ENCODE peak calls at places on chromosomes 1 and 21, in seven cellular contexts. V, X, Z, T, O, N and D are unnamed samples. For H3K9me3, the result is how much of the 10 kb centered on the place peaks cover.

GRCh38 chr1:109277434-109278204 is 5.3 kb downstream of the PSRC1 start:
- DNase-seq in V (peak), O (peak), X (peak), N (peak), T (peak), Z (peak), D (peak)

GRCh38 chr1:96130432-96130831 is 591.2 kb upstream of the PTBP2 start:
- DNase-seq in T (no peak), O (no peak), N (no peak), V (no peak), Z (no peak), X (no peak), D (no peak)

GRCh38 chr1:16122916-16123315 is 33.0 kb downstream of the EPHA2 start:
- DNase-seq in T (no peak), N (no peak), V (peak), Z (no peak), O (peak), X (peak), D (no peak)

GRCh38 chr1:211606914-211607751 is 28.2 kb upstream of the SLC30A1 start:
- DNase-seq in T (no peak), X (peak), Z (no peak), O (peak), V (no peak), N (no peak), D (no peak)

GRCh38 chr1:11783556-11783955 is 21.6 kb downstream of the C1orf167 start:
- DNase-seq in N (no peak), O (no peak), X (no peak), Z (no peak), V (no peak), T (no peak), D (no peak)

GRCh38 chr1:160125761-160126160 is 10.2 kb downstream of the ATP1A2 start:
- DNase-seq in O (no peak), Z (no peak), N (no peak), X (peak), V (no peak), T (no peak), D (no peak)

GRCh38 chr1:226875641-226876295 is 5.4 kb downstream of the PSEN2 start:
- DNase-seq in N (no peak), X (peak), Z (peak), V (no peak), T (peak), O (no peak), D (no peak)

GRCh38 chr1:184255560-184255959 is 131.3 kb upstream of the C1orf21 start:
- DNase-seq in T (no peak), Z (no peak), O (no peak), V (no peak), X (no peak), N (no peak), D (no peak)

GRCh38 chr21:39472786-39473185 is 21.0 kb downstream of the SH3BGR start:
- DNase-seq in N (no peak), X (no peak), Z (no peak), T (no peak), O (no peak), V (no peak), D (no peak)

GRCh38 chr1:190098107-190098506 is 379.6 kb downstream of the BRINP3 start:
- DNase-seq in X (no peak), N (no peak), O (no peak), T (no peak), Z (no peak), V (no peak), D (no peak)

GRCh38 chr1:1233567-1233892 is 1.5 kb downstream of the B3GALT6 start:
- DNase-seq in Z (no peak), O (no peak), T (no peak), N (no peak), V (no peak), X (no peak), D (no peak)

GRCh38 chr1:203765029-203765837 is at the start of gene LAX1:
- DNase-seq in X (peak), T (no peak), O (peak), N (no peak), Z (no peak), V (peak), D (no peak)

GRCh38 chr1:117095237-117095636 is 26.3 kb downstream of the TRIM45 start:
- DNase-seq in Z (no peak), O (no peak), N (no peak), X (no peak), V (no peak), T (no peak), D (no peak)

GRCh38 chr1:245045087-245045881 is 109.5 kb upstream of the KIF26B start:
- DNase-seq in Z (no peak), X (no peak), N (no peak), O (no peak), V (no peak), T (peak), D (no peak)

GRCh38 chr1:11178021-11179015 is 10.8 kb upstream of the ANGPTL7 start:
- DNase-seq in V (no peak), Z (no peak), T (no peak), O (no peak), X (no peak), N (no peak), D (no peak)

GRCh38 chr1:100342391-100342790 is 9.9 kb upstream of the CDC14A start:
- DNase-seq in X (no peak), T (no peak), V (no peak), Z (no peak), O (no peak), N (no peak), D (no peak)

GRCh38 chr1:155574077-155574476 is 11.5 kb upstream of the ASH1L start:
- DNase-seq in X (no peak), N (no peak), Z (no peak), O (no peak), T (no peak), V (no peak), D (no peak)

GRCh38 chr1:228511539-228512445 is 24.6 kb downstream of the RNF187 start:
- DNase-seq in V (no peak), O (no peak), Z (no peak), X (no peak), N (no peak), T (no peak), D (peak)

GRCh38 chr1:8463144-8463927 is 145.4 kb downstream of the SLC45A1 start:
- DNase-seq in T (no peak), N (peak), V (no peak), Z (no peak), X (no peak), O (no peak), D (no peak)

GRCh38 chr1:24389231-24389678 is 24.3 kb downstream of the STPG1 start:
- DNase-seq in V (no peak), Z (no peak), T (no peak), X (no peak), N (no peak), O (no peak), D (no peak)

GRCh38 chr1:168082008-168082876 is 54.5 kb downstream of the GPR161 start:
- DNase-seq in X (peak), Z (peak), V (peak), N (peak), T (peak), O (peak), D (peak)

GRCh38 chr1:154871374-154871773 is 1.3 kb upstream of the KCNN3 start:
- DNase-seq in X (peak), V (no peak), O (no peak), T (no peak), N (no peak), Z (no peak), D (no peak)

GRCh38 chr1:185645686-185646085 is 88.5 kb upstream of the HMCN1 start:
- DNase-seq in Z (no peak), O (no peak), N (no peak), T (no peak), X (no peak), V (no peak), D (no peak)

GRCh38 chr1:51325391-51325790 is 5.0 kb downstream of the TTC39A start:
- DNase-seq in V (no peak), N (no peak), Z (no peak), X (no peak), T (no peak), O (no peak), D (no peak)

GRCh38 chr21:43864313-43864805 is 664 bp upstream of the AGPAT3 start:
- DNase-seq in Z (peak), V (no peak), X (peak), T (peak), O (no peak), N (peak), D (no peak)

GRCh38 chr1:24201941-24202440 is 14.9 kb upstream of the IFNLR1 start:
- DNase-seq in X (peak), O (no peak), T (peak), Z (peak), V (peak), N (no peak), D (peak)

GRCh38 chr1:230752407-230752806 is 5.2 kb downstream of the CAPN9 start:
- DNase-seq in N (no peak), V (no peak), O (no peak), Z (no peak), T (no peak), X (peak), D (no peak)

GRCh38 chr1:59296358-59297256 is at the start of gene FGGY:
- DNase-seq in T (peak), Z (peak), N (peak), V (peak), X (peak), O (peak), D (peak)

GRCh38 chr1:22026924-22027289 is 25.4 kb downstream of the CELA3A start:
- DNase-seq in X (no peak), Z (no peak), V (no peak), N (no peak), T (no peak), O (no peak), D (no peak)

GRCh38 chr1:116515702-116516101 is 55.1 kb downstream of the CD58 start:
- DNase-seq in V (peak), N (no peak), O (no peak), Z (no peak), X (no peak), T (no peak), D (no peak)

GRCh38 chr1:221728037-221728505 is 13.8 kb downstream of the DUSP10 start:
- DNase-seq in Z (no peak), N (no peak), V (no peak), T (no peak), O (no peak), X (no peak), D (no peak)

GRCh38 chr21:45335151-45335760 is 47.6 kb upstream of the POFUT2 start:
- DNase-seq in V (no peak), X (no peak), Z (no peak), O (no peak), N (no peak), T (no peak), D (no peak)

GRCh38 chr1:111665527-111665926 is 45.9 kb downstream of the RAP1A start:
- DNase-seq in O (no peak), X (no peak), Z (no peak), N (no peak), T (no peak), V (no peak), D (no peak)

DNA sequence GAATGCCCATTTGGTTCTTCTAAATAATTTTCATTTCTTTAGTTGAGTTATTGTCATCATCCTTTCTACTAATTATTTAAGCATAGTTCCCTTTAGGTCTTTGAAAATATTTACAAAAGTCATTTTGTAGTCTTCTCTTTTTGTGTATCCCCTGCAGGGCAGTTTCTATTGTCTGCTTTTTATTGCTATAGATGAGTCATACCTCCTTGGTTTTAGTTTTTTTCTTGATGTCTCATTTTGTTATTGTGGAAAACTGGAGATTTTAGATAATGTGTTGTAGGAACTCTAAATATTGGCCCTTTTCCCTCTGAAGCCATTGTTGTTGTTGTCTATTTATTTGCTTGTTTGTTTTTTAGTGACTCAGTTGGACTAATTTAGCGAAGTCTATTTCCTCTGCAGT is 387.9 kb downstream of the NUF2 start:
- DNase-seq in T (no peak), Z (no peak), N (no peak), V (no peak), X (no peak), O (no peak), D (no peak)
- H3K9me3 ChIP-seq in T (under half), Z (under half), N (under half), V (under half), X (under half), O (under half), D (under half)

DNA sequence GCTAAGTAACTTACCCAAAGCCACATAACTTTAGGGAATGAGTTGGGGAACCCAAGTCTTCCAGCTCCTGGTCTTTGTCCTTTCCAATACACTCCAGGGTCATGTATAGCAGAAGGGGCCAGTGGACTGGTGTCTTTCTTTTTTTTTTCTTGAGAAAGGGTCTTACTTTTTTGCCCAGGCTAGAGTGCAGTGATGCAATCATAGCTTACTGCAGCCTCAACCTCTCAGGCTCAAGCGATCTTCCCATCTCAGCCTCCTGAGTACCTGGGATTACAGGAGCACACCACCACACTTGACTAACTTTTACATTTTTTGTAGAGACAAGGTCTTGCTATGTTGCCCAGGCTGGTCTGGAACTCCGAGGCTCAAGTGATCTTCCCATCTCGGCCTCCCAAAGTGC is 12.2 kb downstream of the NAV1 start:
- DNase-seq in Z (no peak), V (no peak), X (no peak), N (no peak), O (no peak), T (no peak), D (no peak)
- H3K9me3 ChIP-seq in Z (under half), V (under half), X (under half), N (under half), O (under half), T (under half), D (under half)

GRCh38 chr21:25424045-25424444 is 183.2 kb downstream of the MRPL39 start:
- DNase-seq in O (no peak), N (no peak), Z (no peak), T (no peak), X (no peak), V (no peak), D (no peak)

GRCh38 chr21:25421327-25422028 is 185.8 kb downstream of the MRPL39 start:
- DNase-seq in T (peak), N (no peak), O (peak), V (peak), Z (no peak), X (no peak), D (peak)

GRCh38 chr21:25424674-25425073 is 182.6 kb downstream of the MRPL39 start:
- DNase-seq in Z (no peak), N (no peak), V (no peak), T (no peak), X (no peak), O (no peak), D (no peak)

GRCh38 chr21:25422610-25423608 is 184.4 kb downstream of the MRPL39 start:
- DNase-seq in O (no peak), Z (no peak), X (no peak), T (no peak), V (no peak), N (no peak), D (no peak)

DNA sequence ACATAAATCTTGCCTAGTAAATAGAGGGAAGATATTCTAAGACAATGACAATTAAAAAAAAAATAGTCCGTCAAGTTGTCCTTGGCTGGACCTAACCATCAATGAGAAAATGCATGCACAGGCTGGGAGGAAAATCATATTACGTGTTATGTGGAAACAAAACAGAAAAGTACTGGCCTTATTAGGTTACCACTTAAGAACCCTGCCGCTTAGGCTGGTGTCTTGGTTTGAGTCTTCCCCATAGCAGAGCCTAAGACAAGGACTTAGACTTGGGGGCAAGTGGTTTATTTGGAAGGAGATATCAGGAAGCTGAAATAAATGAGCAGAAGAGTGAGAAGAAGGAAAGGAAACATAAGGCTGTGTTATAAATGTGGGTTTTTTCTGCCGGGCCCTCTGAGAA is 186.4 kb downstream of the MRPL39 start:
- DNase-seq in V (no peak), O (no peak), X (no peak), T (no peak), N (no peak), Z (no peak), D (no peak)
- H3K9me3 ChIP-seq in V (under half), O (under half), X (under half), T (under half), N (under half), Z (under half), D (under half)

GRCh38 chr21:17185685-17186084 is 327.2 kb upstream of the CXADR start:
- DNase-seq in N (no peak), Z (no peak), X (no peak), T (no peak), V (no peak), O (no peak), D (no peak)
- H3K9me3 ChIP-seq in N (under half), Z (under half), X (under half), T (under half), V (under half), O (under half), D (under half)

GRCh38 chr1:236161230-236161629 is 18.9 kb downstream of the GPR137B start:
- DNase-seq in T (no peak), V (no peak), O (no peak), N (no peak), Z (no peak), X (peak), D (no peak)
- H3K9me3 ChIP-seq in T (under half), V (under half), O (under half), N (under half), Z (under half), X (under half), D (under half)